ENCODE peak calls at places on chromosomes 2 and 18, in eight cellular contexts. One of them, this sample, is unnamed.

GRCh38 chr2:150309681-150310080 is 177.8 kb downstream of the RND3 start:
- DNase-seq in cardiac muscle cell: no peak
- DNase-seq in testis: no peak
- DNase-seq in uterus: no peak
- DNase-seq in kidney epithelial cell: no peak
- DNase-seq in hepatocyte: peak; percentile 74
- DNase-seq in dorsolateral prefrontal cortex: no peak
- DNase-seq in tibial artery: no peak
- DNase-seq in this sample: no peak

GRCh38 chr2:235505210-235505741 is 11.4 kb downstream of the AGAP1 start:
- DNase-seq in cardiac muscle cell: no peak
- DNase-seq in dorsolateral prefrontal cortex: no peak
- DNase-seq in testis: no peak
- DNase-seq in uterus: no peak
- DNase-seq in tibial artery: no peak
- DNase-seq in hepatocyte: peak; percentile 45
- DNase-seq in kidney epithelial cell: no peak
- DNase-seq in this sample: no peak

GRCh38 chr2:27915191-27915590 is 24.7 kb downstream of the BABAM2 start:
- DNase-seq in hepatocyte: no peak
- DNase-seq in cardiac muscle cell: no peak
- DNase-seq in testis: no peak
- DNase-seq in dorsolateral prefrontal cortex: no peak
- DNase-seq in kidney epithelial cell: no peak
- DNase-seq in tibial artery: no peak
- DNase-seq in uterus: peak; percentile 26
- DNase-seq in this sample: no peak

GRCh38 chr2:27776097-27776496 is 4.6 kb downstream of the MRPL33 start:
- DNase-seq in dorsolateral prefrontal cortex: peak; percentile 39
- DNase-seq in hepatocyte: peak; percentile 54
- DNase-seq in cardiac muscle cell: no peak
- DNase-seq in uterus: peak; percentile 62
- DNase-seq in kidney epithelial cell: no peak
- DNase-seq in tibial artery: no peak
- DNase-seq in testis: peak; percentile 92
- DNase-seq in this sample: peak; percentile 51

GRCh38 chr2:158464426-158465281 is 7.9 kb downstream of the PKP4 start:
- DNase-seq in uterus: no peak
- DNase-seq in testis: no peak
- DNase-seq in kidney epithelial cell: no peak
- DNase-seq in dorsolateral prefrontal cortex: no peak
- DNase-seq in cardiac muscle cell: no peak
- DNase-seq in hepatocyte: peak; percentile 15
- DNase-seq in tibial artery: no peak
- DNase-seq in this sample: no peak

GRCh38 chr18:7221424-7222155 is 9.3 kb upstream of the LRRC30 start:
- DNase-seq in testis: peak; percentile 76
- DNase-seq in tibial artery: no peak
- DNase-seq in kidney epithelial cell: peak; percentile 34
- DNase-seq in dorsolateral prefrontal cortex: no peak
- DNase-seq in uterus: no peak
- DNase-seq in cardiac muscle cell: peak; percentile 86
- DNase-seq in hepatocyte: peak; percentile 79
- DNase-seq in this sample: no peak

GRCh38 chr2:190456833-190457232 is 48.7 kb downstream of the MFSD6 start:
- DNase-seq in testis: no peak
- DNase-seq in hepatocyte: no peak
- DNase-seq in cardiac muscle cell: no peak
- DNase-seq in tibial artery: no peak
- DNase-seq in uterus: no peak
- DNase-seq in dorsolateral prefrontal cortex: no peak
- DNase-seq in kidney epithelial cell: no peak
- DNase-seq in this sample: no peak

GRCh38 chr2:10518470-10519060 is 70.4 kb upstream of the ODC1 start:
- DNase-seq in kidney epithelial cell: no peak
- DNase-seq in uterus: no peak
- DNase-seq in cardiac muscle cell: no peak
- DNase-seq in tibial artery: no peak
- DNase-seq in testis: no peak
- DNase-seq in dorsolateral prefrontal cortex: no peak
- DNase-seq in hepatocyte: peak; percentile 3
- DNase-seq in this sample: no peak

GRCh38 chr2:177666408-177666807 is 273.8 kb downstream of the AGPS start:
- DNase-seq in kidney epithelial cell: no peak
- DNase-seq in hepatocyte: no peak
- DNase-seq in testis: no peak
- DNase-seq in dorsolateral prefrontal cortex: no peak
- DNase-seq in uterus: no peak
- DNase-seq in cardiac muscle cell: no peak
- DNase-seq in tibial artery: no peak
- DNase-seq in this sample: no peak

GRCh38 chr18:54608008-54608642 is 17.1 kb downstream of the DYNAP start:
- DNase-seq in testis: no peak
- DNase-seq in tibial artery: no peak
- DNase-seq in uterus: no peak
- DNase-seq in hepatocyte: no peak
- DNase-seq in dorsolateral prefrontal cortex: no peak
- DNase-seq in cardiac muscle cell: no peak
- DNase-seq in kidney epithelial cell: no peak
- DNase-seq in this sample: no peak
- H3K4me3 ChIP-seq in testis: no peak overlapping the region
- H3K4me3 ChIP-seq in tibial artery: no peak overlapping the region
- H3K4me3 ChIP-seq in uterus: no peak overlapping the region
- H3K4me3 ChIP-seq in hepatocyte: no peak overlapping the region
- H3K4me3 ChIP-seq in dorsolateral prefrontal cortex: peak overlapping the region; percentile 37
- H3K4me3 ChIP-seq in cardiac muscle cell: no peak overlapping the region
- H3K4me3 ChIP-seq in kidney epithelial cell: peak overlapping the region; percentile 39
- H3K4me3 ChIP-seq in this sample: peak overlapping the region; percentile 29

DNA sequence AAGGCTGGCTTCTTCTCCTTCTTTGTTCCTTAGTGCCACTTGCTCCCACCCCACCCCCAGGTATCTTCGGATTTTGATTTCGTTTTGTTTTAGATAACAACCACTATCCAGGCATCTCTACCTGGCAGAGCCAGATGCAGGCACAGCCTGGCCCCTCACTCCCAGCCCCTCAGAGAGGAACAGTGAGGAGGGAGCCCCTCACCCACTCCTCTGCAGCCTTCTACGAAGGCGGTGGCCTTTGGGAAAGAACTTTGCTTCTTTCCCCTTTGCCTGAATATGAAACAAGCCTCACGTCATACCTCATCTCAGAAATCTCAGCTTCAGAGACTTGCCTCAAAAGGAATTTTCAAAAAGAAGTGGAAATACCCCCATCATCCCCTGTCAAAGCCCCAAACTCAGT is 6.3 kb upstream of the CYP26B1 start:
- DNase-seq in uterus: no peak
- DNase-seq in kidney epithelial cell: no peak
- DNase-seq in hepatocyte: no peak
- DNase-seq in cardiac muscle cell: no peak
- DNase-seq in testis: no peak
- DNase-seq in tibial artery: no peak
- DNase-seq in dorsolateral prefrontal cortex: no peak
- DNase-seq in this sample: no peak
- H3K27me3 ChIP-seq in uterus: no peaks in the 10 kb centered on the region
- H3K27me3 ChIP-seq in kidney epithelial cell: peaks cover 61% of the 10 kb centered on the region
- H3K27me3 ChIP-seq in hepatocyte: peaks cover 27% of the 10 kb centered on the region
- H3K27me3 ChIP-seq in cardiac muscle cell: peaks cover 34% of the 10 kb centered on the region
- H3K27me3 ChIP-seq in testis: no peaks in the 10 kb centered on the region
- H3K27me3 ChIP-seq in tibial artery: peaks cover 81% of the 10 kb centered on the region
- H3K27me3 ChIP-seq in dorsolateral prefrontal cortex: peaks cover 11% of the 10 kb centered on the region
- H3K27me3 ChIP-seq in this sample: no peaks in the 10 kb centered on the region

GRCh38 chr2:30351941-30352340 is 95.1 kb upstream of the LCLAT1 start:
- DNase-seq in cardiac muscle cell: no peak
- DNase-seq in tibial artery: no peak
- DNase-seq in hepatocyte: no peak
- DNase-seq in kidney epithelial cell: no peak
- DNase-seq in dorsolateral prefrontal cortex: no peak
- DNase-seq in testis: no peak
- DNase-seq in uterus: no peak
- DNase-seq in this sample: no peak

GRCh38 chr2:30348825-30349224 is 98.2 kb upstream of the LCLAT1 start:
- DNase-seq in cardiac muscle cell: no peak
- DNase-seq in dorsolateral prefrontal cortex: no peak
- DNase-seq in kidney epithelial cell: no peak
- DNase-seq in hepatocyte: no peak
- DNase-seq in tibial artery: no peak
- DNase-seq in testis: no peak
- DNase-seq in uterus: no peak
- DNase-seq in this sample: no peak

GRCh38 chr2:30346475-30347169 is 100.4 kb upstream of the LCLAT1 start:
- DNase-seq in tibial artery: peak; percentile 92
- DNase-seq in hepatocyte: peak; percentile 26
- DNase-seq in uterus: peak; percentile 83
- DNase-seq in cardiac muscle cell: peak; percentile 60
- DNase-seq in dorsolateral prefrontal cortex: peak; percentile 42
- DNase-seq in testis: peak; percentile 62
- DNase-seq in kidney epithelial cell: no peak
- DNase-seq in this sample: peak; percentile 61

GRCh38 chr2:30351087-30351486 is 96.0 kb upstream of the LCLAT1 start:
- DNase-seq in kidney epithelial cell: no peak
- DNase-seq in hepatocyte: no peak
- DNase-seq in uterus: no peak
- DNase-seq in dorsolateral prefrontal cortex: no peak
- DNase-seq in testis: no peak
- DNase-seq in tibial artery: no peak
- DNase-seq in cardiac muscle cell: no peak
- DNase-seq in this sample: peak; percentile 39

GRCh38 chr2:30349691-30350090 is 97.4 kb upstream of the LCLAT1 start:
- DNase-seq in hepatocyte: peak; percentile 27
- DNase-seq in tibial artery: no peak
- DNase-seq in uterus: no peak
- DNase-seq in testis: no peak
- DNase-seq in cardiac muscle cell: no peak
- DNase-seq in kidney epithelial cell: no peak
- DNase-seq in dorsolateral prefrontal cortex: no peak
- DNase-seq in this sample: no peak
- TF ChIP-seq CTCF in hepatocyte: no peak
- TF ChIP-seq CTCF in tibial artery: no peak
- TF ChIP-seq CTCF in uterus: no peak
- TF ChIP-seq CTCF in testis: no peak
- TF ChIP-seq CTCF in cardiac muscle cell: no peak
- TF ChIP-seq CTCF in kidney epithelial cell: no peak
- TF ChIP-seq CTCF in dorsolateral prefrontal cortex: no peak
- TF ChIP-seq CTCF in this sample: no peak

DNA sequence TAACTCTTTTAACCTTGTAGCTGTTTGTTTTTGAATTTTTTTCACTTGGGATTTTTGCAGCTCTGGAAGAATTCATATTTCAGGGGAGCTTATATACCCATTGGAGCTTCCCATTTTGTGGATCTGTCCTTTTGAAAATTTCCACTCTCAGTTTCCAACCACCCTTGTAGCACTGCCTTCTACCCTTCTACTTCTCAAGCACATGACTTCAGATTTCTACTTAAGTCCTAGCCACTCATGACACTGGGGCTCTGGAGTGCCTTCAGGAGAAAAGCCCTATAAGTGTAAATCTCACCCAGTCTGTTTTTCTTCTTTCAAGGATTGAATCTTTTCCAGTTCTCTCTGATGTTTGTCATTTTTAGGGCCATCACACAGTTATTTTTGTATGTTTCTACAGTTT is 283.7 kb upstream of the KCNH7 start:
- DNase-seq in kidney epithelial cell: no peak
- DNase-seq in hepatocyte: no peak
- DNase-seq in cardiac muscle cell: peak; percentile 35
- DNase-seq in testis: no peak
- DNase-seq in dorsolateral prefrontal cortex: no peak
- DNase-seq in uterus: no peak
- DNase-seq in tibial artery: no peak
- DNase-seq in this sample: no peak
- H3K4me3 ChIP-seq in kidney epithelial cell: no peak overlapping the region
- H3K4me3 ChIP-seq in hepatocyte: no peak overlapping the region
- H3K4me3 ChIP-seq in cardiac muscle cell: peak overlapping the region; percentile 48
- H3K4me3 ChIP-seq in testis: no peak overlapping the region
- H3K4me3 ChIP-seq in dorsolateral prefrontal cortex: no peak overlapping the region
- H3K4me3 ChIP-seq in uterus: no peak overlapping the region
- H3K4me3 ChIP-seq in tibial artery: no peak overlapping the region
- H3K4me3 ChIP-seq in this sample: no peak overlapping the region

GRCh38 chr2:170847716-170848115 is 31.0 kb downstream of the GAD1 start:
- DNase-seq in testis: no peak
- DNase-seq in dorsolateral prefrontal cortex: no peak
- DNase-seq in kidney epithelial cell: no peak
- DNase-seq in hepatocyte: no peak
- DNase-seq in tibial artery: no peak
- DNase-seq in uterus: no peak
- DNase-seq in cardiac muscle cell: no peak
- DNase-seq in this sample: no peak

GRCh38 chr2:170845343-170845742 is 28.7 kb downstream of the GAD1 start:
- DNase-seq in tibial artery: no peak
- DNase-seq in hepatocyte: no peak
- DNase-seq in dorsolateral prefrontal cortex: no peak
- DNase-seq in uterus: no peak
- DNase-seq in kidney epithelial cell: no peak
- DNase-seq in cardiac muscle cell: no peak
- DNase-seq in testis: peak; percentile 71
- DNase-seq in this sample: no peak

GRCh38 chr2:170846318-170846717 is 29.6 kb downstream of the GAD1 start:
- DNase-seq in uterus: no peak
- DNase-seq in dorsolateral prefrontal cortex: no peak
- DNase-seq in tibial artery: no peak
- DNase-seq in kidney epithelial cell: no peak
- DNase-seq in testis: no peak
- DNase-seq in cardiac muscle cell: no peak
- DNase-seq in hepatocyte: peak; percentile 22
- DNase-seq in this sample: no peak

GRCh38 chr2:170848587-170848986 is 31.9 kb downstream of the GAD1 start:
- DNase-seq in uterus: no peak
- DNase-seq in cardiac muscle cell: no peak
- DNase-seq in dorsolateral prefrontal cortex: no peak
- DNase-seq in hepatocyte: no peak
- DNase-seq in kidney epithelial cell: peak; percentile 45
- DNase-seq in testis: no peak
- DNase-seq in tibial artery: no peak
- DNase-seq in this sample: no peak

GRCh38 chr2:170850251-170850650 is 33.6 kb downstream of the GAD1 start:
- DNase-seq in kidney epithelial cell: no peak
- DNase-seq in tibial artery: no peak
- DNase-seq in hepatocyte: no peak
- DNase-seq in testis: no peak
- DNase-seq in dorsolateral prefrontal cortex: no peak
- DNase-seq in cardiac muscle cell: no peak
- DNase-seq in uterus: no peak
- DNase-seq in this sample: no peak
- H3K27me3 ChIP-seq in kidney epithelial cell: no peaks in the 10 kb centered on the region
- H3K27me3 ChIP-seq in tibial artery: no peaks in the 10 kb centered on the region
- H3K27me3 ChIP-seq in hepatocyte: no peaks in the 10 kb centered on the region
- H3K27me3 ChIP-seq in testis: no peaks in the 10 kb centered on the region
- H3K27me3 ChIP-seq in dorsolateral prefrontal cortex: peaks cover 3% of the 10 kb centered on the region
- H3K27me3 ChIP-seq in cardiac muscle cell: no peaks in the 10 kb centered on the region
- H3K27me3 ChIP-seq in uterus: no peaks in the 10 kb centered on the region
- H3K27me3 ChIP-seq in this sample: no peaks in the 10 kb centered on the region

DNA sequence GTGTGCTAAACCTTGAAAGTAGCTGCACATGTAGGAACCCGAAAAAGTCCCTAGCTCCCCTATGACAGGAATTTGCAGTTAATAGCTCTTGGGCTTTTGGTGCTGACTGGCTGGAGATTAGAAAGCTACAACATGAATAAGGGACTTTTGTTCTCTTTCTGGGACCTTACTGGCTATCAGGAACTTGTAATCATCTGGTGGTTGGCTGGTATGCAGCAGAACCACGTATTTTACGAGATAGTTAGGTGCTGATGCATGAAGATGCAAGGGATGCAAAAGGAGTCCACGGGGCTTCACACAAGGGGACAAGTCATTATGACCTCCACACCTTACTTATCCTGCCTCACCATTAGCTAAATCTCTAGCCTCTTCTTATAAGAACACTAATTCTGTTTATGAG is 190.2 kb upstream of the NRXN1 start:
- DNase-seq in tibial artery: no peak
- DNase-seq in cardiac muscle cell: no peak
- DNase-seq in uterus: no peak
- DNase-seq in dorsolateral prefrontal cortex: no peak
- DNase-seq in hepatocyte: no peak
- DNase-seq in testis: peak; percentile 66
- DNase-seq in kidney epithelial cell: no peak
- DNase-seq in this sample: no peak
- TF ChIP-seq CTCF in tibial artery: no peak
- TF ChIP-seq CTCF in cardiac muscle cell: no peak
- TF ChIP-seq CTCF in uterus: no peak
- TF ChIP-seq CTCF in dorsolateral prefrontal cortex: no peak
- TF ChIP-seq CTCF in hepatocyte: no peak
- TF ChIP-seq CTCF in testis: no peak
- TF ChIP-seq CTCF in kidney epithelial cell: no peak
- TF ChIP-seq CTCF in this sample: no peak